ENCODE peak calls at places on chromosomes 7 and 10, in four cellular contexts. J is HEK293T, W is RPMI8226, C is GM06990. D is an unnamed sample.

GRCh38 chr10:114931072-114931679 is 6.8 kb upstream of the TRUB1 start:
- DNase-seq in C (no peak), W (no peak), J (no peak), D (no peak)

GRCh38 chr7:20330797-20331230 is at the start of gene ITGB8:
- DNase-seq in C (no peak), W (peak; percentile 34), J (peak; percentile 31), D (no peak)

GRCh38 chr10:35339946-35340345 is 3.6 kb downstream of the CCNY start:
- DNase-seq in J (no peak), W (no peak), C (peak; percentile 72), D (no peak)

GRCh38 chr7:17622443-17622842 is 317.9 kb downstream of the SNX13 start:
- DNase-seq in C (no peak), W (no peak), J (no peak), D (no peak)

GRCh38 chr10:22874189-22874854 is 53.5 kb upstream of the ARMC3 start:
- DNase-seq in J (no peak), C (no peak), W (no peak), D (no peak)

GRCh38 chr7:81624650-81625310 is 145.1 kb downstream of the HGF start:
- DNase-seq in W (no peak), C (no peak), J (no peak), D (no peak)

GRCh38 chr7:44615149-44615611 is 8.8 kb downstream of the OGDH start:
- DNase-seq in J (no peak), C (no peak), W (no peak), D (no peak)

GRCh38 chr7:151759591-151760042 is 117.3 kb downstream of the PRKAG2 start:
- DNase-seq in J (peak; percentile 91), W (peak; percentile 63), C (no peak), D (peak; percentile 73)

GRCh38 chr10:89416465-89416864 is 2.1 kb downstream of the IFIT5 start:
- DNase-seq in J (no peak), C (no peak), W (no peak), D (no peak)

GRCh38 chr10:86958831-86959736 is 685 bp downstream of the SNCG start:
- DNase-seq in W (no peak), C (no peak), J (no peak), D (peak; percentile 28)

D was measured in NCI-H146.